ENCODE peak calls at places on chromosomes 16 and 17, in eight cellular contexts. V is heart left ventricle; L is heart right ventricle; Y is naive thymus-derived CD4-positive, alpha-beta T cell; K is left ventricle myocardium inferior; B is psoas muscle; W is osteoblast; T is tibial artery. Q is an unnamed sample.
A peak's percentile ranks its signal among the peaks of the same experiment; 100 is the strongest.

GRCh38 chr17:78416791-78417530 is 38.5 kb downstream of the PGS1 start:
- DNase-seq in V (no peak), L (no peak), Y (no peak), K (no peak), B (peak; percentile 51), W (peak; percentile 85), T (no peak), Q (no peak)

GRCh38 chr17:82127704-82128103 is 29.7 kb upstream of the FASN start:
- DNase-seq in V (no peak), L (no peak), Y (no peak), K (no peak), B (no peak), W (no peak), T (no peak), Q (no peak)

GRCh38 chr17:60391419-60392041 is 403 bp downstream of the USP32 start:
- DNase-seq in V (no peak), L (no peak), Y (no peak), K (no peak), B (no peak), W (peak; percentile 86), T (no peak), Q (no peak)

GRCh38 chr17:40996829-40997228 is 2.9 kb upstream of the KRTAP3-3 start:
- DNase-seq in V (no peak), L (no peak), Y (no peak), K (no peak), B (no peak), W (no peak), T (no peak), Q (no peak)

GRCh38 chr17:77681820-77682219 is 276.7 kb upstream of the TNRC6C start:
- DNase-seq in V (peak; percentile 86), L (peak; percentile 83), Y (no peak), K (peak; percentile 86), B (peak; percentile 86), W (no peak), T (peak; percentile 63), Q (no peak)

GRCh38 chr16:12898556-12898955 is 2.8 kb upstream of the SHISA9 start:
- DNase-seq in V (no peak), L (no peak), Y (no peak), K (no peak), B (no peak), W (no peak), T (no peak), Q (no peak)

GRCh38 chr17:80871341-80871740 is 120.3 kb upstream of the CHMP6 start:
- DNase-seq in V (no peak), L (no peak), Y (no peak), K (peak; percentile 16), B (peak; percentile 48), W (peak; percentile 49), T (no peak), Q (no peak)

GRCh38 chr16:12210258-12210880 is 233.8 kb downstream of the SNX29 start:
- DNase-seq in V (no peak), L (no peak), Y (no peak), K (no peak), B (no peak), W (no peak), T (no peak), Q (no peak)

GRCh38 chr17:69744512-69745098 is 330.1 kb downstream of the MAP2K6 start:
- DNase-seq in V (no peak), L (no peak), Y (no peak), K (no peak), B (no peak), W (no peak), T (no peak), Q (no peak)

GRCh38 chr17:49371178-49371834 is 9.3 kb upstream of the ZNF652 start:
- DNase-seq in V (no peak), L (no peak), Y (no peak), K (no peak), B (no peak), W (no peak), T (no peak), Q (no peak)

GRCh38 chr17:7020894-7021664 is 1.8 kb upstream of the BCL6B start:
- DNase-seq in V (no peak), L (no peak), Y (no peak), K (no peak), B (no peak), W (no peak), T (no peak), Q (no peak)

GRCh38 chr17:13797863-13798262 is 196.1 kb upstream of the HS3ST3A1 start:
- DNase-seq in V (no peak), L (no peak), Y (no peak), K (no peak), B (no peak), W (no peak), T (no peak), Q (no peak)

GRCh38 chr16:11560701-11561439 is 25.8 kb downstream of the LITAF start:
- DNase-seq in V (no peak), L (no peak), Y (peak; percentile 41), K (no peak), B (peak; percentile 70), W (no peak), T (no peak), Q (no peak)

GRCh38 chr17:35630530-35631148 is 43.5 kb downstream of the AP2B1 start:
- DNase-seq in V (no peak), L (no peak), Y (no peak), K (no peak), B (no peak), W (peak; percentile 75), T (no peak), Q (peak; percentile 45)

GRCh38 chr16:24270721-24271120 is 14.6 kb downstream of the CACNG3 start:
- DNase-seq in V (no peak), L (no peak), Y (no peak), K (no peak), B (no peak), W (no peak), T (no peak), Q (no peak)

DNA sequence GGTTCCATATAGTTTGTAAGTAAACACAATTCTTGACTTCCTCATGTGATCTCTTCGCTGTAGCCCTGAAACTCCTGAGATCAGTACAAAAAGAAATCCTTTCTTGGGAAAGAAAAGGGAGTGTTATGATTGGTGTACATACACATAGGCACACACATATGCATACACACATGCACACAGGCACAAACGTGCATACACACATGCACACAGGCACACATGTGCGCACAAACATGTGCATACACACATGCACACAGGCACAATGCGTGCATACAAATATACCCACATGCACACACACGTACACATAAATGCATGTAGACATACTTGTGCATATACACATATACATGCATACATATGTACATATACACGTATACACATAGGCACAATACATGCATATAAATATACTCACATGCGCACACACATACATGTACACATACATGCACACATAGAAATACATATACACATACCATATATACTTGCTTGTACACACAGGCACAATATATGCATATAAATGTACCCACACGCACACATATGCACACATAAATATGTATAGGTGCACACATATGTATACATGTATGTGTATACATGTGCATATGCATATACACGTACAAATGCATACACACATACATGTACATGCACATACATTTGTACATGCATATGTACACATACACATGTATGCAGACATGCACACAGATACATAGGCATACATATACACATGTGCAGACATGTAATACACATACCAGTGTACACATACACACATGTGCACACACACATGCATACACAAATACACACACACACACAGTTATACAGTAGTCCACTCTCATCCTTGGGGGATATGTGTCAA is 26.4 kb downstream of the CMIP start:
- DNase-seq in V (no peak), L (no peak), Y (no peak), K (no peak), B (no peak), W (no peak), T (no peak), Q (no peak)
- H3K4me1 ChIP-seq in V (no peaks in the 10 kb centered on the region), L (peaks cover 6% of the 10 kb centered on the region), Y (peaks cover 46% of the 10 kb centered on the region), K (peaks cover 57% of the 10 kb centered on the region), B (peaks cover 3% of the 10 kb centered on the region), W (peaks cover 14% of the 10 kb centered on the region), T (peaks cover 18% of the 10 kb centered on the region), Q (peaks cover 11% of the 10 kb centered on the region)

DNA sequence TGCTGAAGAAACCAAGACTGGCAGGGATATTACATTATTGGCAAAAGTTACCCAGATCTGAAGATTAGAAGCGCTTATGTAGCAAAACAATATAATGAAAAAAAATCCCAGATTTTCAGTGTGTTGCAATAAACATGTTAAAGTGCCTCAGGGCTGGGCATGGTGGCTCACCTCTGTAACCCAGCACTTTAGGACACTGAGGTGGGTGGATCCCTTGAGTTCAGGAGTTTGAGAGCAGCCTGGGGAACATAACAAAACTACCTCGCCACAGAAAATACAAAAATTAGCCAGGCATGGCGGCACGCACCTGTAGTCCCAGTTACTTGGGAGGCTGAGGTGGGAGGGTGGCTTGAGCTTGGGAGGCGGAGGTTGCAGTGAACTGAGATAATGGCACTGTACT is 6.8 kb downstream of the ZNF207 start:
- DNase-seq in V (no peak), L (no peak), Y (no peak), K (no peak), B (no peak), W (no peak), T (no peak), Q (no peak)
- H3K27ac ChIP-seq in V (no peak overlapping the region), L (no peak overlapping the region), Y (no peak overlapping the region), K (no peak overlapping the region), B (peak overlapping the region; percentile 32), W (no peak overlapping the region), T (no peak overlapping the region), Q (no peak overlapping the region)

GRCh38 chr16:1541293-1542165 is 8.1 kb downstream of the TMEM204 start:
- DNase-seq in V (no peak), L (no peak), Y (no peak), K (no peak), B (no peak), W (no peak), T (no peak), Q (no peak)
- H3K4me1 ChIP-seq in V (peaks cover 28% of the 10 kb centered on the region), L (peaks cover 57% of the 10 kb centered on the region), Y (peaks cover 26% of the 10 kb centered on the region), K (peaks cover 100% of the 10 kb centered on the region), B (peaks cover 21% of the 10 kb centered on the region), W (peaks cover 11% of the 10 kb centered on the region), T (peaks cover 44% of the 10 kb centered on the region), Q (peaks cover 13% of the 10 kb centered on the region)

GRCh38 chr16:70692130-70692470 is 6.2 kb upstream of the MTSS2 start:
- DNase-seq in V (no peak), L (no peak), Y (no peak), K (no peak), B (no peak), W (no peak), T (no peak), Q (no peak)

GRCh38 chr16:70692481-70693203 is 6.8 kb upstream of the MTSS2 start:
- DNase-seq in V (peak; percentile 52), L (peak; percentile 25), Y (no peak), K (no peak), B (peak; percentile 69), W (no peak), T (peak; percentile 91), Q (no peak)

GRCh38 chr16:70694517-70695218 is 8.8 kb upstream of the MTSS2 start:
- DNase-seq in V (no peak), L (peak; percentile 17), Y (no peak), K (no peak), B (peak; percentile 50), W (no peak), T (no peak), Q (no peak)

GRCh38 chr16:70694088-70694487 is 8.2 kb upstream of the MTSS2 start:
- DNase-seq in V (no peak), L (no peak), Y (no peak), K (no peak), B (peak; percentile 82), W (peak; percentile 99), T (no peak), Q (peak; percentile 84)

GRCh38 chr16:70693231-70693671 is 7.4 kb upstream of the MTSS2 start:
- DNase-seq in V (peak; percentile 64), L (peak; percentile 53), Y (no peak), K (peak; percentile 64), B (peak; percentile 83), W (no peak), T (peak; percentile 88), Q (peak; percentile 87)
- H3K27ac ChIP-seq in V (peak overlapping the region; percentile 96), L (peak overlapping the region; percentile 81), Y (no peak overlapping the region), K (peak overlapping the region; percentile 93), B (peak overlapping the region; percentile 86), W (peak overlapping the region; percentile 92), T (peak overlapping the region; percentile 99), Q (peak overlapping the region; percentile 99)